ENCODE peak calls at places on chromosome 13, in ten cellular contexts. P, O, V, Y, T, S, J, G, B and Q are unnamed samples.

GRCh38 chr13:66111628-66112027 is 1118.5 kb downstream of the PCDH9 start:
- DNase-seq in J (no peak), B (no peak), P (no peak), G (no peak), V (no peak), S (no peak), Y (no peak), T (no peak), O (no peak), Q (no peak)

GRCh38 chr13:61286148-61286745 is 129.4 kb downstream of the PCDH20 start:
- DNase-seq in S (no peak), Y (no peak), B (peak), V (no peak), G (no peak), J (no peak), T (no peak), O (no peak), P (no peak), Q (peak)

GRCh38 chr13:74449811-74450524 is 315.8 kb upstream of the KLF12 start:
- DNase-seq in G (no peak), J (no peak), B (no peak), O (no peak), Y (no peak), V (no peak), S (no peak), P (no peak), T (no peak), Q (no peak)

GRCh38 chr13:99384468-99384867 is 77.3 kb upstream of the GPR183 start:
- DNase-seq in Y (peak), G (no peak), B (peak), J (no peak), S (no peak), T (no peak), V (no peak), P (no peak), O (no peak), Q (peak)

GRCh38 chr13:48110930-48111721 is 16.2 kb upstream of the MED4 start:
- DNase-seq in J (no peak), P (no peak), G (peak), V (no peak), B (no peak), T (no peak), O (peak), S (peak), Y (peak), Q (no peak)

GRCh38 chr13:43484432-43485225 is 302.1 kb downstream of the ENOX1 start:
- DNase-seq in G (no peak), B (no peak), T (no peak), V (no peak), P (peak), S (no peak), J (no peak), O (no peak), Y (no peak), Q (peak)

GRCh38 chr13:52738719-52739467 is 727 bp downstream of the CNMD start:
- DNase-seq in O (peak), T (no peak), S (peak), V (no peak), P (no peak), G (peak), J (no peak), B (no peak), Y (peak), Q (peak)

GRCh38 chr13:110334256-110334655 is 27.2 kb downstream of the COL4A2 start:
- DNase-seq in P (no peak), J (no peak), V (no peak), Y (peak), S (no peak), T (no peak), G (no peak), B (no peak), O (peak), Q (no peak)

GRCh38 chr13:108155185-108156106 is 59.9 kb downstream of the LIG4 start:
- DNase-seq in G (peak), V (no peak), B (peak), Y (no peak), O (peak), S (peak), P (peak), T (peak), J (peak), Q (peak)

GRCh38 chr13:40927929-40928328 is 91.2 kb downstream of the ELF1 start:
- DNase-seq in P (no peak), G (no peak), O (no peak), Y (no peak), B (no peak), V (no peak), S (no peak), J (no peak), T (no peak), Q (no peak)

GRCh38 chr13:24923305-24923640 is 159.3 kb downstream of the RNF17 start:
- DNase-seq in S (no peak), Y (no peak), J (peak), O (peak), P (no peak), T (no peak), V (peak), G (no peak), B (no peak), Q (no peak)

GRCh38 chr13:113817860-113818691 is 45.8 kb downstream of the GAS6 start:
- DNase-seq in B (no peak), T (no peak), P (no peak), S (no peak), V (no peak), O (no peak), Y (no peak), J (no peak), G (no peak), Q (no peak)

GRCh38 chr13:76737526-76737925 is 148.7 kb downstream of the KCTD12 start:
- DNase-seq in S (no peak), V (no peak), T (no peak), B (no peak), O (no peak), J (no peak), G (no peak), P (no peak), Y (no peak), Q (no peak)

GRCh38 chr13:95660981-95661581 is 15.9 kb upstream of the DNAJC3 start:
- DNase-seq in B (no peak), V (no peak), P (no peak), Y (no peak), J (peak), T (no peak), G (no peak), S (no peak), O (peak), Q (no peak)

GRCh38 chr13:54337526-54337925 is 1308.9 kb downstream of the OLFM4 start:
- DNase-seq in O (no peak), G (no peak), B (no peak), J (no peak), T (no peak), V (no peak), P (no peak), Y (no peak), S (no peak), Q (no peak)

GRCh38 chr13:27868639-27869435 is 51.0 kb upstream of the PDX1 start:
- DNase-seq in V (no peak), G (no peak), J (no peak), T (no peak), P (no peak), B (peak), O (peak), Y (no peak), S (no peak), Q (no peak)